ENCODE peak calls at places on chromosomes 4 and X, in six cellular contexts. V, W, I, E, N and R are unnamed samples.

GRCh38 chrX:8868906-8869305 is 67.7 kb upstream of the FAM9A start:
- DNase-seq in V (no peak), W (no peak), I (no peak), E (peak), N (peak), R (no peak)

GRCh38 chr4:153535735-153536494 is 69.8 kb downstream of the TMEM131L start:
- DNase-seq in V (peak), W (no peak), I (no peak), E (peak), N (no peak), R (no peak)

GRCh38 chr4:2080429-2081300 is 21.5 kb downstream of the NAT8L start:
- DNase-seq in V (peak), W (no peak), I (peak), E (no peak), N (no peak), R (no peak)

GRCh38 chr4:141132689-141133145 is 552 bp downstream of the RNF150 start:
- DNase-seq in V (peak), W (peak), I (no peak), E (peak), N (peak), R (no peak)

GRCh38 chrX:129653985-129654651 is 638 bp downstream of the APLN start:
- DNase-seq in V (peak), W (peak), I (peak), E (no peak), N (peak), R (no peak)

GRCh38 chr4:118981839-118982381 is 93.3 kb downstream of the SYNPO2 start:
- DNase-seq in V (peak), W (peak), I (no peak), E (peak), N (peak), R (peak)

GRCh38 chrX:110699109-110699508 is 96.5 kb downstream of the CHRDL1 start:
- DNase-seq in V (no peak), W (no peak), I (no peak), E (no peak), N (peak), R (no peak)

GRCh38 chr4:1463088-1463926 is 57.1 kb upstream of the NKX1-1 start:
- DNase-seq in V (no peak), W (no peak), I (peak), E (peak), N (peak), R (no peak)

GRCh38 chr4:1030559-1030958 is 19.1 kb downstream of the FGFRL1 start:
- DNase-seq in V (no peak), W (peak), I (peak), E (no peak), N (no peak), R (no peak)

GRCh38 chrX:123184199-123184857 is at the start of gene GRIA3:
- DNase-seq in V (peak), W (no peak), I (no peak), E (no peak), N (peak), R (no peak)

GRCh38 chrX:6465731-6466130 is 69.2 kb downstream of the VCX3A start:
- DNase-seq in V (no peak), W (no peak), I (no peak), E (no peak), N (no peak), R (no peak)

GRCh38 chr4:139910106-139910505 is 243.9 kb downstream of the MAML3 start:
- DNase-seq in V (no peak), W (no peak), I (no peak), E (no peak), N (no peak), R (no peak)

GRCh38 chr4:18722748-18723191 is 701.2 kb upstream of the LCORL start:
- DNase-seq in V (no peak), W (no peak), I (no peak), E (no peak), N (no peak), R (no peak)

GRCh38 chrX:80285131-80285773 is 135.0 kb upstream of the TENT5D start:
- DNase-seq in V (peak), W (peak), I (no peak), E (peak), N (no peak), R (no peak)

GRCh38 chr4:2944091-2944482 is 19.1 kb downstream of the NOP14 start:
- DNase-seq in V (peak), W (no peak), I (no peak), E (no peak), N (no peak), R (peak)

GRCh38 chrX:12789976-12790375 is 1.2 kb upstream of the PRPS2 start:
- DNase-seq in V (no peak), W (no peak), I (no peak), E (no peak), N (no peak), R (no peak)

GRCh38 chr4:8819421-8820177 is 52.0 kb downstream of the HMX1 start:
- DNase-seq in V (peak), W (no peak), I (peak), E (no peak), N (no peak), R (no peak)

GRCh38 chr4:18075823-18076433 is 54.4 kb upstream of the LCORL start:
- DNase-seq in V (peak), W (peak), I (no peak), E (no peak), N (no peak), R (peak)

GRCh38 chrX:109954333-109954732 is 48.6 kb upstream of the TMEM164 start:
- DNase-seq in V (no peak), W (no peak), I (no peak), E (peak), N (peak), R (no peak)

GRCh38 chr4:71188197-71188625 is 150.6 kb upstream of the SLC4A4 start:
- DNase-seq in V (peak), W (no peak), I (no peak), E (no peak), N (no peak), R (no peak)

GRCh38 chr4:121784975-121785374 is 16.1 kb upstream of the EXOSC9 start:
- DNase-seq in V (no peak), W (no peak), I (no peak), E (peak), N (peak), R (no peak)

GRCh38 chr4:3607690-3608514 is 75.7 kb upstream of the LRPAP1 start:
- DNase-seq in V (peak), W (no peak), I (peak), E (no peak), N (no peak), R (no peak)

GRCh38 chrX:111352424-111352823 is 59.6 kb downstream of the DCX start:
- DNase-seq in V (no peak), W (peak), I (no peak), E (peak), N (peak), R (peak)

GRCh38 chr4:155336242-155336641 is 40.5 kb downstream of the MAP9 start:
- DNase-seq in V (no peak), W (no peak), I (no peak), E (no peak), N (no peak), R (no peak)

GRCh38 chrX:32448945-32449344 is 762.4 kb downstream of the DMD start:
- DNase-seq in V (no peak), W (no peak), I (no peak), E (no peak), N (no peak), R (no peak)

GRCh38 chr4:121714548-121714947 is 17.8 kb upstream of the ANXA5 start:
- DNase-seq in V (no peak), W (no peak), I (no peak), E (no peak), N (no peak), R (no peak)

GRCh38 chr4:153294631-153295030 is 49.9 kb upstream of the MND1 start:
- DNase-seq in V (no peak), W (no peak), I (no peak), E (no peak), N (peak), R (no peak)

GRCh38 chr4:20192754-20193521 is 58.8 kb upstream of the SLIT2 start:
- DNase-seq in V (no peak), W (no peak), I (no peak), E (peak), N (peak), R (no peak)

GRCh38 chrX:53133400-53133799 is 39.5 kb downstream of the KANTR start:
- DNase-seq in V (no peak), W (no peak), I (no peak), E (no peak), N (no peak), R (no peak)

GRCh38 chr4:98359646-98360045 is 98.5 kb downstream of the RAP1GDS1 start:
- DNase-seq in V (no peak), W (no peak), I (no peak), E (no peak), N (no peak), R (no peak)

DNA sequence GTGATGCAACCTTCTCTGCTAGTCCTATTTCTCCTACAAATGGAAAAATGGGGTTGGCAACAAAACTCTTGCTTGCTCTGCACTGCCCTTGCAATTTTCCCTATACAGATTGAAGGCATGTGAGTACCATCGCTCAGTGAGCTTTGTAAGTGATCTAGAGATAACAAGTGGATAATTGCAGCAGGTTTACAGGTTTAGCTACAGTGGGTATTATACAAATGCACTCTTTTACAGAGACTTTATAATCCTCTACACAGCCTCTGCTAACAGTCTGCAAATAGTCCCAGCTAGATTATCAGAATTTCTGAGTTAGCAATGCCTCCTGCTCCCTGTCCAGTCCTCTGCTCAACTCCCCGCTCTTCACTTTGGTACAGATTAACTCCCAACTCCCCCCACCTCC is 11.1 kb downstream of the LEF1 start:
- DNase-seq in V (no peak), W (no peak), I (no peak), E (no peak), N (no peak), R (no peak)
- H3K27ac ChIP-seq in V (no peak), W (no peak), I (no peak), E (peak), N (no peak), R (no peak)

GRCh38 chr4:5720157-5720850 is 9.3 kb downstream of the EVC start:
- DNase-seq in V (no peak), W (no peak), I (no peak), E (no peak), N (no peak), R (no peak)
- TF ChIP-seq CTCF in V (no peak), W (no peak), I (no peak), E (no peak), N (no peak), R (no peak)

DNA sequence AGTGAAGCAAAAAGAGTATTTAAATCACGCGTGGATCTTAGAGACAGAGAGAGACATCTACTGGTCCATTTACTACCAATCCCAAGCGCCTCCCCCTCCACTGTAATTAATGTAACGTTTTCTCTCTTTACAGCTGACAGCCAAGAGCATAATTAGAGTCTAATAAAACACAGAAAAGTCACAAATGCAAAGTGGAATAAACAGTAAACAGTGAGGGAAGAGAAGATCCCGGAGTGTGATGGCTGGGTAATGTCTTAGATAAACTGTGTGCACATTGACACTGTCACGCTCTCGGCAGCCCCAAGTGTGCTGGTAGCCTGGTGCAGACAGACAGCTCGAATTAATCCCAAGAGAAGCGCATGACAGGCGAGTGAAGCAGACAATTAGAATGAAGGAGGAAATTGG is 100.3 kb downstream of the CXXC4 start:
- DNase-seq in V (no peak), W (peak), I (no peak), E (no peak), N (no peak), R (no peak)
- H3K4me3 ChIP-seq in V (no peak), W (no peak), I (no peak), E (no peak), N (no peak), R (peak)

GRCh38 chr4:169124661-169125060 is 114.6 kb upstream of the CBR4 start:
- DNase-seq in V (no peak), W (no peak), I (no peak), E (no peak), N (no peak), R (no peak)

GRCh38 chr4:169121920-169122319 is 111.9 kb upstream of the CBR4 start:
- DNase-seq in V (no peak), W (no peak), I (peak), E (no peak), N (no peak), R (no peak)

GRCh38 chr4:169120624-169121023 is 110.6 kb upstream of the CBR4 start:
- DNase-seq in V (no peak), W (no peak), I (no peak), E (no peak), N (no peak), R (no peak)

GRCh38 chr4:169117591-169118081 is 107.6 kb upstream of the CBR4 start:
- DNase-seq in V (no peak), W (no peak), I (no peak), E (peak), N (peak), R (no peak)

DNA sequence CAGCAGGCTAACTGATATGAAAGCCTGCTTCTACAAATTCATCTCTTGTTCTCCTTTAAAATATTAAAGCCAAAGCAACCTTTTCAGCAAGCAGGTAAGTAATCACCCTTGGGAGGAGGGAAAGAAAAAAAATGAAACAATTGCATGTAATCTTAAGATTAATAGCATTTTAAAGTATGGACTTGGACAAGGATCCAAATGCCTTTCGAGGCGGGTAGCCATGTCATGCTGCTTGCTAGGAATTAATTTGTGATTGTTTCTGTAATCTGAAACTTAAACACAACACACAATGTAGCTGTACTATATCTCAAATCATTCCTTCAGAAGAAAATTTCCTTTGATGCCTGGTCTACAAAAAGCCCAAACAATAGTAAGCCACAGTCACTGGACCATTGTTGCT is 112.3 kb upstream of the CBR4 start:
- DNase-seq in V (no peak), W (no peak), I (no peak), E (no peak), N (no peak), R (no peak)
- H3K27ac ChIP-seq in V (peak), W (no peak), I (no peak), E (no peak), N (no peak), R (no peak)

DNA sequence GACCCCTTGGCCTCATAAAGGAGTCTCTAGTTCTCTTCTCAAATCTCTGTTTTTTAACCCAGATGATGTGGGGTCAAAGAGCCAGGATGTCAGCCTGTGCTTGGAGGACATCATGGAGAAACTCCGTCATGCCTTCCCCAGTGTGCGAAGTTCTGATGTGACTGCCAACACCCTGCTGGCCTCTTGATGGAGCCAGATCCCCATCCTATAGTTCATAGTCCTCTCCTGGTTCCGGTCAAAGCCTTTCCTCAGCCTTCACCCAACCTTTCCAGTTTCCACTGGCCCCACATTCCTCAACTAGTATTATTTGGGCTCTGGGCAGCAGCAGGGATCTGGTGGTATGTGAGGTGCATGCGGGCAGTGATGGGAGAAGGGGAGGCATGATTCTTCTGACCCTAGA is 30.7 kb downstream of the TAF7L start:
- DNase-seq in V (peak), W (no peak), I (no peak), E (peak), N (no peak), R (no peak)
- TF ChIP-seq CTCF in V (peak), W (no peak), I (no peak), E (peak), N (peak), R (no peak)

DNA sequence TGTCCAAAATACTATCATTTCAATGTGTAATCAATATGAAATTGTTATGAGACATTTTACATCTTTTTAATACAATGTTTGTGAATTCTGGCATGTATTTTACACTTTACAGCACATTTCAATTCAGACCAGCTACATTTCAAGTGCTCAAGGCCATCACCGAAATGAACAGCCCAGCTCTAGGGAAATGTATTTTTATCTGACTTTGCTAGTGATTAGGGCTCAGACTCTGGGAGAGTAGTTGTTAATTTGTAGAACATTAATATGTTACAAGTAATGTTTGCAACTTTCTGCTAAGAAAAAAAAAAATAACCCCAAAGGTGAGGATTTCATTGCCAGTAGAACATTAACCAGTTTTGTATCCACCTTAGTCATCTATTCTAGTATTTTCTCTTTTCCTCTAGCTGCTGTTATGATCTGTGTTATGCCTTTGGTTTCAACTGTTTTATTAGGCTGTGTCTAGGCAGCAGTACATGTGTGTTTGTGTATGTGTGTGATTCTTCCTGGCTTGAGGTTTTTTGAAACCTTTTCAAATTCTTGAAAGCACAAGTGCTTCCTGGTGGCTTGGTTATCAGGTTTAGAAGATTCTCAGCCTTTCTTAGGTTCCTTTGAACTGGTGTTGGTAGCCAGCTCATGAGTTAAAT is 125.9 kb downstream of the NSUN7 start:
- DNase-seq in V (no peak), W (no peak), I (no peak), E (no peak), N (no peak), R (no peak)
- H3K4me3 ChIP-seq in V (no peak), W (no peak), I (no peak), E (no peak), N (no peak), R (no peak)

GRCh38 chrX:47880927-47881326 is 44.2 kb downstream of the ZNF81 start:
- DNase-seq in V (no peak), W (no peak), I (no peak), E (no peak), N (no peak), R (no peak)

DNA sequence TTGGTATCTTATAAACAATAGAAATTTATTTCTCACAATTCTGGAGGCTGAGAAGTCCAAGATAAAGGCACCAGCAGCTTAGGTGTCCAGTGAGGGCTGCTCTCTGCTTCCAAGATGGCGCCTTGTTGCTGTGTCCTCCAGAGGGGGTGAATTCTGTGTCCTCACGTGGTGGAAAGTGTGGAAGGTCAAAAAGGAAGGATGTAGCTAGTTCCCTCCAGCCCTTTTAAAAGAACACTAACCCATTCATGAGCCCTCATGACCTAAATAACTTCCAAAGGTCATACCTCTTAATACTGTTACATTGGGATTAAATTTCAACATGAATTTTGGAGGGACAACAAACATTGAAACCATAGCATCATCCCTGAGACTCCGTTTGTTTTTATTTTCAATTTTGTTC is 48.8 kb downstream of the ZNF81 start:
- DNase-seq in V (no peak), W (no peak), I (no peak), E (no peak), N (no peak), R (no peak)
- H3K27ac ChIP-seq in V (no peak), W (no peak), I (no peak), E (no peak), N (no peak), R (no peak)

DNA sequence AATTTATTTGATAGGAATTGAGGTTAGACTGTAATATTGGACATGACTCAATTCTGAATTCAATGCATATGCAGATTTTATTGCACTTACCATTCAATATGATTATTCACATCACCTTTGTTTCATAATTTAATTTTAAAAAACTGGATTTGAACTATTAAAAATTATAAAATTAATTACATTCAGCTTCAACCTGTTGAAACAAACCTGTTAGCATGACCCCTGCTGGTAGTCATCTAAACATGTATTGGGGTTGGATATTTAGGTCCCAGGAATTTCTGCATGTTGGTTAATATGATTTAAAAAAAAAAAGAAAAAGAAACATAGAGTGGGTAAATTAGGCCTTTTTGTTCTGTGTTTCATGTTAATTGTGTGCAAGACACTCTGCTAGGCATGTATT is 85.9 kb downstream of the ARSJ start:
- DNase-seq in V (no peak), W (no peak), I (no peak), E (peak), N (no peak), R (no peak)
- TF ChIP-seq CTCF in V (peak), W (peak), I (no peak), E (peak), N (peak), R (no peak)

DNA sequence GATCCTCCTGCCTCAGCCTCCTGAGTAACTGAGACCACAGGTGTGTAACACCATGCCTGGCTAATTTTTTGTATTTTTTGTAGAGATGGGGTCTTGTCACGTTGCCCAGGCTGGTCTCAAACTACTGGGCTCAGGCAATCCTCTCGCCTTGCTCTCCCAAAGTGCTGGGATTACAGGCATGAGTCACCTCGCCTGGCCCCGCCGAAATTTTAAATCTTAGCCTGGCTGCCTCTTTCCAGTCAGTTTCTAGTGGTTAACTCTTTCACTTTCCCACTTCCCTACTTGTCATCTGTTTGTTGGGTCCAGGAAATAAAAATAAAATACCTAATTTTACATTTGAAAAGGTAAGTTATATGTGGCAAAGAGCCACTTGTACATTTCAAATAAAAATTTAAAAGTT is 62.4 kb downstream of the TMEM165 start:
- DNase-seq in V (no peak), W (no peak), I (no peak), E (peak), N (peak), R (no peak)
- H3K4me3 ChIP-seq in V (no peak), W (no peak), I (no peak), E (no peak), N (no peak), R (no peak)